ENCODE peak calls at places on chromosome 11, in nine cellular contexts. One of them, this sample, is unnamed.

GRCh38 chr11:65182258-65183170 is 786 bp downstream of the CAPN1 start:
- DNase-seq in fibroblast of lung: peak
- DNase-seq in stimulated activated CD8-positive, alpha-beta memory T cell treated with anti-CD3 and anti-CD28 coated beads, Interleukin-15, amount 100 ng/mL, for 4 hours: no peak
- DNase-seq in NCI-H1417 treated with DMSO at 0.1 percent for 48 hours: no peak
- DNase-seq in activated naive CD4-positive, alpha-beta T cell treated with anti-CD3 and anti-CD28 coated beads, Interleukin-2, amount 50 U/mL, for 72 hours: no peak
- DNase-seq in stimulated activated effector memory CD8-positive, alpha-beta T cell treated with anti-CD3 and anti-CD28 coated beads, Interleukin-12 subunit alpha, Interleukin-12 subunit beta, amount 100 ng/mL, for 72 hours: no peak
- DNase-seq in hippocampal formation: no peak
- DNase-seq in nephron progenitor cell: no peak
- DNase-seq in activated T-cell treated with anti-CD3 and anti-CD28 coated beads, Interleukin-2, amount 50 U/mL, for 72 hours: no peak
- DNase-seq in this sample: peak

GRCh38 chr11:6618117-6619020 is 853 bp downstream of the TPP1 start:
- DNase-seq in nephron progenitor cell: no peak
- DNase-seq in activated naive CD4-positive, alpha-beta T cell treated with anti-CD3 and anti-CD28 coated beads, Interleukin-2, amount 50 U/mL, for 72 hours: peak
- DNase-seq in activated T-cell treated with anti-CD3 and anti-CD28 coated beads, Interleukin-2, amount 50 U/mL, for 72 hours: peak
- DNase-seq in stimulated activated CD8-positive, alpha-beta memory T cell treated with anti-CD3 and anti-CD28 coated beads, Interleukin-15, amount 100 ng/mL, for 4 hours: peak
- DNase-seq in NCI-H1417 treated with DMSO at 0.1 percent for 48 hours: no peak
- DNase-seq in stimulated activated effector memory CD8-positive, alpha-beta T cell treated with anti-CD3 and anti-CD28 coated beads, Interleukin-12 subunit alpha, Interleukin-12 subunit beta, amount 100 ng/mL, for 72 hours: peak
- DNase-seq in hippocampal formation: peak
- DNase-seq in fibroblast of lung: peak
- DNase-seq in this sample: peak

GRCh38 chr11:35180311-35181233 is 41.6 kb downstream of the CD44 start:
- DNase-seq in fibroblast of lung: no peak
- DNase-seq in activated T-cell treated with anti-CD3 and anti-CD28 coated beads, Interleukin-2, amount 50 U/mL, for 72 hours: no peak
- DNase-seq in stimulated activated CD8-positive, alpha-beta memory T cell treated with anti-CD3 and anti-CD28 coated beads, Interleukin-15, amount 100 ng/mL, for 4 hours: no peak
- DNase-seq in hippocampal formation: no peak
- DNase-seq in stimulated activated effector memory CD8-positive, alpha-beta T cell treated with anti-CD3 and anti-CD28 coated beads, Interleukin-12 subunit alpha, Interleukin-12 subunit beta, amount 100 ng/mL, for 72 hours: no peak
- DNase-seq in NCI-H1417 treated with DMSO at 0.1 percent for 48 hours: no peak
- DNase-seq in nephron progenitor cell: no peak
- DNase-seq in activated naive CD4-positive, alpha-beta T cell treated with anti-CD3 and anti-CD28 coated beads, Interleukin-2, amount 50 U/mL, for 72 hours: no peak
- DNase-seq in this sample: no peak

GRCh38 chr11:22769081-22769480 is 60.5 kb downstream of the SVIP start:
- DNase-seq in activated naive CD4-positive, alpha-beta T cell treated with anti-CD3 and anti-CD28 coated beads, Interleukin-2, amount 50 U/mL, for 72 hours: no peak
- DNase-seq in fibroblast of lung: no peak
- DNase-seq in NCI-H1417 treated with DMSO at 0.1 percent for 48 hours: no peak
- DNase-seq in nephron progenitor cell: no peak
- DNase-seq in stimulated activated effector memory CD8-positive, alpha-beta T cell treated with anti-CD3 and anti-CD28 coated beads, Interleukin-12 subunit alpha, Interleukin-12 subunit beta, amount 100 ng/mL, for 72 hours: no peak
- DNase-seq in activated T-cell treated with anti-CD3 and anti-CD28 coated beads, Interleukin-2, amount 50 U/mL, for 72 hours: no peak
- DNase-seq in stimulated activated CD8-positive, alpha-beta memory T cell treated with anti-CD3 and anti-CD28 coated beads, Interleukin-15, amount 100 ng/mL, for 4 hours: no peak
- DNase-seq in hippocampal formation: no peak
- DNase-seq in this sample: no peak

GRCh38 chr11:70203749-70204465 is 811 bp downstream of the FADD start:
- DNase-seq in stimulated activated CD8-positive, alpha-beta memory T cell treated with anti-CD3 and anti-CD28 coated beads, Interleukin-15, amount 100 ng/mL, for 4 hours: peak
- DNase-seq in hippocampal formation: no peak
- DNase-seq in fibroblast of lung: peak
- DNase-seq in activated naive CD4-positive, alpha-beta T cell treated with anti-CD3 and anti-CD28 coated beads, Interleukin-2, amount 50 U/mL, for 72 hours: peak
- DNase-seq in NCI-H1417 treated with DMSO at 0.1 percent for 48 hours: no peak
- DNase-seq in stimulated activated effector memory CD8-positive, alpha-beta T cell treated with anti-CD3 and anti-CD28 coated beads, Interleukin-12 subunit alpha, Interleukin-12 subunit beta, amount 100 ng/mL, for 72 hours: peak
- DNase-seq in activated T-cell treated with anti-CD3 and anti-CD28 coated beads, Interleukin-2, amount 50 U/mL, for 72 hours: peak
- DNase-seq in nephron progenitor cell: peak
- DNase-seq in this sample: peak

GRCh38 chr11:35073691-35074382 is 65.1 kb upstream of the CD44 start:
- DNase-seq in NCI-H1417 treated with DMSO at 0.1 percent for 48 hours: no peak
- DNase-seq in nephron progenitor cell: no peak
- DNase-seq in activated naive CD4-positive, alpha-beta T cell treated with anti-CD3 and anti-CD28 coated beads, Interleukin-2, amount 50 U/mL, for 72 hours: no peak
- DNase-seq in activated T-cell treated with anti-CD3 and anti-CD28 coated beads, Interleukin-2, amount 50 U/mL, for 72 hours: no peak
- DNase-seq in stimulated activated effector memory CD8-positive, alpha-beta T cell treated with anti-CD3 and anti-CD28 coated beads, Interleukin-12 subunit alpha, Interleukin-12 subunit beta, amount 100 ng/mL, for 72 hours: no peak
- DNase-seq in stimulated activated CD8-positive, alpha-beta memory T cell treated with anti-CD3 and anti-CD28 coated beads, Interleukin-15, amount 100 ng/mL, for 4 hours: no peak
- DNase-seq in fibroblast of lung: peak
- DNase-seq in hippocampal formation: no peak
- DNase-seq in this sample: peak

GRCh38 chr11:66950113-66950535 is 8.1 kb downstream of the PC start:
- DNase-seq in activated naive CD4-positive, alpha-beta T cell treated with anti-CD3 and anti-CD28 coated beads, Interleukin-2, amount 50 U/mL, for 72 hours: peak
- DNase-seq in activated T-cell treated with anti-CD3 and anti-CD28 coated beads, Interleukin-2, amount 50 U/mL, for 72 hours: no peak
- DNase-seq in fibroblast of lung: peak
- DNase-seq in stimulated activated CD8-positive, alpha-beta memory T cell treated with anti-CD3 and anti-CD28 coated beads, Interleukin-15, amount 100 ng/mL, for 4 hours: no peak
- DNase-seq in nephron progenitor cell: peak
- DNase-seq in NCI-H1417 treated with DMSO at 0.1 percent for 48 hours: no peak
- DNase-seq in stimulated activated effector memory CD8-positive, alpha-beta T cell treated with anti-CD3 and anti-CD28 coated beads, Interleukin-12 subunit alpha, Interleukin-12 subunit beta, amount 100 ng/mL, for 72 hours: no peak
- DNase-seq in hippocampal formation: no peak
- DNase-seq in this sample: peak

GRCh38 chr11:89182773-89183172 is 5.1 kb downstream of the TYR start:
- DNase-seq in stimulated activated CD8-positive, alpha-beta memory T cell treated with anti-CD3 and anti-CD28 coated beads, Interleukin-15, amount 100 ng/mL, for 4 hours: no peak
- DNase-seq in activated naive CD4-positive, alpha-beta T cell treated with anti-CD3 and anti-CD28 coated beads, Interleukin-2, amount 50 U/mL, for 72 hours: no peak
- DNase-seq in stimulated activated effector memory CD8-positive, alpha-beta T cell treated with anti-CD3 and anti-CD28 coated beads, Interleukin-12 subunit alpha, Interleukin-12 subunit beta, amount 100 ng/mL, for 72 hours: no peak
- DNase-seq in nephron progenitor cell: no peak
- DNase-seq in hippocampal formation: no peak
- DNase-seq in activated T-cell treated with anti-CD3 and anti-CD28 coated beads, Interleukin-2, amount 50 U/mL, for 72 hours: no peak
- DNase-seq in fibroblast of lung: peak
- DNase-seq in NCI-H1417 treated with DMSO at 0.1 percent for 48 hours: no peak
- DNase-seq in this sample: peak

GRCh38 chr11:124618863-124619262 is 3.8 kb upstream of the TBRG1 start:
- DNase-seq in NCI-H1417 treated with DMSO at 0.1 percent for 48 hours: no peak
- DNase-seq in activated T-cell treated with anti-CD3 and anti-CD28 coated beads, Interleukin-2, amount 50 U/mL, for 72 hours: no peak
- DNase-seq in activated naive CD4-positive, alpha-beta T cell treated with anti-CD3 and anti-CD28 coated beads, Interleukin-2, amount 50 U/mL, for 72 hours: no peak
- DNase-seq in nephron progenitor cell: no peak
- DNase-seq in stimulated activated CD8-positive, alpha-beta memory T cell treated with anti-CD3 and anti-CD28 coated beads, Interleukin-15, amount 100 ng/mL, for 4 hours: no peak
- DNase-seq in fibroblast of lung: no peak
- DNase-seq in stimulated activated effector memory CD8-positive, alpha-beta T cell treated with anti-CD3 and anti-CD28 coated beads, Interleukin-12 subunit alpha, Interleukin-12 subunit beta, amount 100 ng/mL, for 72 hours: no peak
- DNase-seq in hippocampal formation: no peak
- DNase-seq in this sample: no peak

GRCh38 chr11:64384039-64384737 is 25.2 kb downstream of the RPS6KA4 start:
- DNase-seq in stimulated activated CD8-positive, alpha-beta memory T cell treated with anti-CD3 and anti-CD28 coated beads, Interleukin-15, amount 100 ng/mL, for 4 hours: no peak
- DNase-seq in fibroblast of lung: no peak
- DNase-seq in nephron progenitor cell: no peak
- DNase-seq in hippocampal formation: no peak
- DNase-seq in activated T-cell treated with anti-CD3 and anti-CD28 coated beads, Interleukin-2, amount 50 U/mL, for 72 hours: no peak
- DNase-seq in NCI-H1417 treated with DMSO at 0.1 percent for 48 hours: no peak
- DNase-seq in stimulated activated effector memory CD8-positive, alpha-beta T cell treated with anti-CD3 and anti-CD28 coated beads, Interleukin-12 subunit alpha, Interleukin-12 subunit beta, amount 100 ng/mL, for 72 hours: no peak
- DNase-seq in activated naive CD4-positive, alpha-beta T cell treated with anti-CD3 and anti-CD28 coated beads, Interleukin-2, amount 50 U/mL, for 72 hours: no peak
- DNase-seq in this sample: no peak

GRCh38 chr11:8813658-8814057 is 97.3 kb upstream of the AKIP1 start:
- DNase-seq in stimulated activated effector memory CD8-positive, alpha-beta T cell treated with anti-CD3 and anti-CD28 coated beads, Interleukin-12 subunit alpha, Interleukin-12 subunit beta, amount 100 ng/mL, for 72 hours: peak
- DNase-seq in activated T-cell treated with anti-CD3 and anti-CD28 coated beads, Interleukin-2, amount 50 U/mL, for 72 hours: peak
- DNase-seq in hippocampal formation: peak
- DNase-seq in activated naive CD4-positive, alpha-beta T cell treated with anti-CD3 and anti-CD28 coated beads, Interleukin-2, amount 50 U/mL, for 72 hours: no peak
- DNase-seq in nephron progenitor cell: peak
- DNase-seq in fibroblast of lung: peak
- DNase-seq in stimulated activated CD8-positive, alpha-beta memory T cell treated with anti-CD3 and anti-CD28 coated beads, Interleukin-15, amount 100 ng/mL, for 4 hours: no peak
- DNase-seq in NCI-H1417 treated with DMSO at 0.1 percent for 48 hours: peak
- DNase-seq in this sample: peak

GRCh38 chr11:6321961-6322362 is 1.7 kb upstream of the CAVIN3 start:
- DNase-seq in nephron progenitor cell: no peak
- DNase-seq in activated T-cell treated with anti-CD3 and anti-CD28 coated beads, Interleukin-2, amount 50 U/mL, for 72 hours: peak
- DNase-seq in stimulated activated effector memory CD8-positive, alpha-beta T cell treated with anti-CD3 and anti-CD28 coated beads, Interleukin-12 subunit alpha, Interleukin-12 subunit beta, amount 100 ng/mL, for 72 hours: no peak
- DNase-seq in hippocampal formation: no peak
- DNase-seq in activated naive CD4-positive, alpha-beta T cell treated with anti-CD3 and anti-CD28 coated beads, Interleukin-2, amount 50 U/mL, for 72 hours: no peak
- DNase-seq in NCI-H1417 treated with DMSO at 0.1 percent for 48 hours: no peak
- DNase-seq in fibroblast of lung: peak
- DNase-seq in stimulated activated CD8-positive, alpha-beta memory T cell treated with anti-CD3 and anti-CD28 coated beads, Interleukin-15, amount 100 ng/mL, for 4 hours: no peak
- DNase-seq in this sample: peak

GRCh38 chr11:57248780-57249383 is 11.8 kb upstream of the APLNR start:
- DNase-seq in fibroblast of lung: peak
- DNase-seq in hippocampal formation: peak
- DNase-seq in stimulated activated effector memory CD8-positive, alpha-beta T cell treated with anti-CD3 and anti-CD28 coated beads, Interleukin-12 subunit alpha, Interleukin-12 subunit beta, amount 100 ng/mL, for 72 hours: no peak
- DNase-seq in activated T-cell treated with anti-CD3 and anti-CD28 coated beads, Interleukin-2, amount 50 U/mL, for 72 hours: peak
- DNase-seq in stimulated activated CD8-positive, alpha-beta memory T cell treated with anti-CD3 and anti-CD28 coated beads, Interleukin-15, amount 100 ng/mL, for 4 hours: no peak
- DNase-seq in nephron progenitor cell: peak
- DNase-seq in activated naive CD4-positive, alpha-beta T cell treated with anti-CD3 and anti-CD28 coated beads, Interleukin-2, amount 50 U/mL, for 72 hours: no peak
- DNase-seq in NCI-H1417 treated with DMSO at 0.1 percent for 48 hours: no peak
- DNase-seq in this sample: peak

GRCh38 chr11:121029153-121029552 is 5.3 kb downstream of the TBCEL start:
- DNase-seq in activated T-cell treated with anti-CD3 and anti-CD28 coated beads, Interleukin-2, amount 50 U/mL, for 72 hours: no peak
- DNase-seq in activated naive CD4-positive, alpha-beta T cell treated with anti-CD3 and anti-CD28 coated beads, Interleukin-2, amount 50 U/mL, for 72 hours: no peak
- DNase-seq in fibroblast of lung: no peak
- DNase-seq in stimulated activated CD8-positive, alpha-beta memory T cell treated with anti-CD3 and anti-CD28 coated beads, Interleukin-15, amount 100 ng/mL, for 4 hours: no peak
- DNase-seq in nephron progenitor cell: no peak
- DNase-seq in stimulated activated effector memory CD8-positive, alpha-beta T cell treated with anti-CD3 and anti-CD28 coated beads, Interleukin-12 subunit alpha, Interleukin-12 subunit beta, amount 100 ng/mL, for 72 hours: no peak
- DNase-seq in NCI-H1417 treated with DMSO at 0.1 percent for 48 hours: no peak
- DNase-seq in hippocampal formation: no peak
- DNase-seq in this sample: no peak

GRCh38 chr11:126430581-126431320 is 75.3 kb downstream of the ST3GAL4 start:
- DNase-seq in nephron progenitor cell: no peak
- DNase-seq in stimulated activated effector memory CD8-positive, alpha-beta T cell treated with anti-CD3 and anti-CD28 coated beads, Interleukin-12 subunit alpha, Interleukin-12 subunit beta, amount 100 ng/mL, for 72 hours: no peak
- DNase-seq in fibroblast of lung: no peak
- DNase-seq in stimulated activated CD8-positive, alpha-beta memory T cell treated with anti-CD3 and anti-CD28 coated beads, Interleukin-15, amount 100 ng/mL, for 4 hours: no peak
- DNase-seq in hippocampal formation: no peak
- DNase-seq in NCI-H1417 treated with DMSO at 0.1 percent for 48 hours: no peak
- DNase-seq in activated naive CD4-positive, alpha-beta T cell treated with anti-CD3 and anti-CD28 coated beads, Interleukin-2, amount 50 U/mL, for 72 hours: no peak
- DNase-seq in activated T-cell treated with anti-CD3 and anti-CD28 coated beads, Interleukin-2, amount 50 U/mL, for 72 hours: no peak
- DNase-seq in this sample: no peak

GRCh38 chr11:124717786-124718634 is 21.7 kb upstream of the NRGN start:
- DNase-seq in hippocampal formation: no peak
- DNase-seq in NCI-H1417 treated with DMSO at 0.1 percent for 48 hours: no peak
- DNase-seq in stimulated activated effector memory CD8-positive, alpha-beta T cell treated with anti-CD3 and anti-CD28 coated beads, Interleukin-12 subunit alpha, Interleukin-12 subunit beta, amount 100 ng/mL, for 72 hours: no peak
- DNase-seq in nephron progenitor cell: peak
- DNase-seq in stimulated activated CD8-positive, alpha-beta memory T cell treated with anti-CD3 and anti-CD28 coated beads, Interleukin-15, amount 100 ng/mL, for 4 hours: no peak
- DNase-seq in activated naive CD4-positive, alpha-beta T cell treated with anti-CD3 and anti-CD28 coated beads, Interleukin-2, amount 50 U/mL, for 72 hours: no peak
- DNase-seq in activated T-cell treated with anti-CD3 and anti-CD28 coated beads, Interleukin-2, amount 50 U/mL, for 72 hours: peak
- DNase-seq in fibroblast of lung: peak
- DNase-seq in this sample: peak

GRCh38 chr11:70278994-70279393 is 8.5 kb downstream of the PPFIA1 start:
- DNase-seq in nephron progenitor cell: no peak
- DNase-seq in hippocampal formation: peak
- DNase-seq in activated T-cell treated with anti-CD3 and anti-CD28 coated beads, Interleukin-2, amount 50 U/mL, for 72 hours: no peak
- DNase-seq in NCI-H1417 treated with DMSO at 0.1 percent for 48 hours: no peak
- DNase-seq in activated naive CD4-positive, alpha-beta T cell treated with anti-CD3 and anti-CD28 coated beads, Interleukin-2, amount 50 U/mL, for 72 hours: no peak
- DNase-seq in stimulated activated effector memory CD8-positive, alpha-beta T cell treated with anti-CD3 and anti-CD28 coated beads, Interleukin-12 subunit alpha, Interleukin-12 subunit beta, amount 100 ng/mL, for 72 hours: no peak
- DNase-seq in stimulated activated CD8-positive, alpha-beta memory T cell treated with anti-CD3 and anti-CD28 coated beads, Interleukin-15, amount 100 ng/mL, for 4 hours: no peak
- DNase-seq in fibroblast of lung: no peak
- DNase-seq in this sample: no peak

GRCh38 chr11:124662111-124662510 is 11.4 kb downstream of the SIAE start:
- DNase-seq in activated naive CD4-positive, alpha-beta T cell treated with anti-CD3 and anti-CD28 coated beads, Interleukin-2, amount 50 U/mL, for 72 hours: no peak
- DNase-seq in fibroblast of lung: no peak
- DNase-seq in nephron progenitor cell: no peak
- DNase-seq in stimulated activated effector memory CD8-positive, alpha-beta T cell treated with anti-CD3 and anti-CD28 coated beads, Interleukin-12 subunit alpha, Interleukin-12 subunit beta, amount 100 ng/mL, for 72 hours: no peak
- DNase-seq in NCI-H1417 treated with DMSO at 0.1 percent for 48 hours: no peak
- DNase-seq in stimulated activated CD8-positive, alpha-beta memory T cell treated with anti-CD3 and anti-CD28 coated beads, Interleukin-15, amount 100 ng/mL, for 4 hours: no peak
- DNase-seq in hippocampal formation: no peak
- DNase-seq in activated T-cell treated with anti-CD3 and anti-CD28 coated beads, Interleukin-2, amount 50 U/mL, for 72 hours: no peak
- DNase-seq in this sample: no peak

GRCh38 chr11:64230985-64231365 is 627 bp downstream of the DNAJC4 start:
- DNase-seq in activated naive CD4-positive, alpha-beta T cell treated with anti-CD3 and anti-CD28 coated beads, Interleukin-2, amount 50 U/mL, for 72 hours: no peak
- DNase-seq in NCI-H1417 treated with DMSO at 0.1 percent for 48 hours: no peak
- DNase-seq in stimulated activated effector memory CD8-positive, alpha-beta T cell treated with anti-CD3 and anti-CD28 coated beads, Interleukin-12 subunit alpha, Interleukin-12 subunit beta, amount 100 ng/mL, for 72 hours: no peak
- DNase-seq in hippocampal formation: no peak
- DNase-seq in fibroblast of lung: no peak
- DNase-seq in activated T-cell treated with anti-CD3 and anti-CD28 coated beads, Interleukin-2, amount 50 U/mL, for 72 hours: no peak
- DNase-seq in stimulated activated CD8-positive, alpha-beta memory T cell treated with anti-CD3 and anti-CD28 coated beads, Interleukin-15, amount 100 ng/mL, for 4 hours: no peak
- DNase-seq in nephron progenitor cell: no peak
- DNase-seq in this sample: no peak

GRCh38 chr11:78176605-78177141 is 11.8 kb downstream of the KCTD21 start:
- DNase-seq in stimulated activated effector memory CD8-positive, alpha-beta T cell treated with anti-CD3 and anti-CD28 coated beads, Interleukin-12 subunit alpha, Interleukin-12 subunit beta, amount 100 ng/mL, for 72 hours: no peak
- DNase-seq in NCI-H1417 treated with DMSO at 0.1 percent for 48 hours: no peak
- DNase-seq in fibroblast of lung: no peak
- DNase-seq in activated naive CD4-positive, alpha-beta T cell treated with anti-CD3 and anti-CD28 coated beads, Interleukin-2, amount 50 U/mL, for 72 hours: no peak
- DNase-seq in hippocampal formation: no peak
- DNase-seq in nephron progenitor cell: no peak
- DNase-seq in stimulated activated CD8-positive, alpha-beta memory T cell treated with anti-CD3 and anti-CD28 coated beads, Interleukin-15, amount 100 ng/mL, for 4 hours: no peak
- DNase-seq in activated T-cell treated with anti-CD3 and anti-CD28 coated beads, Interleukin-2, amount 50 U/mL, for 72 hours: no peak
- DNase-seq in this sample: no peak

GRCh38 chr11:56876621-56877312 is 111.9 kb upstream of the OR5AK2 start:
- DNase-seq in activated T-cell treated with anti-CD3 and anti-CD28 coated beads, Interleukin-2, amount 50 U/mL, for 72 hours: no peak
- DNase-seq in nephron progenitor cell: no peak
- DNase-seq in NCI-H1417 treated with DMSO at 0.1 percent for 48 hours: no peak
- DNase-seq in activated naive CD4-positive, alpha-beta T cell treated with anti-CD3 and anti-CD28 coated beads, Interleukin-2, amount 50 U/mL, for 72 hours: no peak
- DNase-seq in stimulated activated CD8-positive, alpha-beta memory T cell treated with anti-CD3 and anti-CD28 coated beads, Interleukin-15, amount 100 ng/mL, for 4 hours: no peak
- DNase-seq in fibroblast of lung: no peak
- DNase-seq in stimulated activated effector memory CD8-positive, alpha-beta T cell treated with anti-CD3 and anti-CD28 coated beads, Interleukin-12 subunit alpha, Interleukin-12 subunit beta, amount 100 ng/mL, for 72 hours: no peak
- DNase-seq in hippocampal formation: no peak
- DNase-seq in this sample: peak

GRCh38 chr11:105372214-105372613 is 232.6 kb upstream of the CARD18 start:
- DNase-seq in hippocampal formation: no peak
- DNase-seq in nephron progenitor cell: no peak
- DNase-seq in fibroblast of lung: no peak
- DNase-seq in activated T-cell treated with anti-CD3 and anti-CD28 coated beads, Interleukin-2, amount 50 U/mL, for 72 hours: no peak
- DNase-seq in stimulated activated effector memory CD8-positive, alpha-beta T cell treated with anti-CD3 and anti-CD28 coated beads, Interleukin-12 subunit alpha, Interleukin-12 subunit beta, amount 100 ng/mL, for 72 hours: no peak
- DNase-seq in activated naive CD4-positive, alpha-beta T cell treated with anti-CD3 and anti-CD28 coated beads, Interleukin-2, amount 50 U/mL, for 72 hours: no peak
- DNase-seq in NCI-H1417 treated with DMSO at 0.1 percent for 48 hours: no peak
- DNase-seq in stimulated activated CD8-positive, alpha-beta memory T cell treated with anti-CD3 and anti-CD28 coated beads, Interleukin-15, amount 100 ng/mL, for 4 hours: no peak
- DNase-seq in this sample: no peak

GRCh38 chr11:115869780-115870431 is 365.7 kb upstream of the CADM1 start:
- DNase-seq in activated T-cell treated with anti-CD3 and anti-CD28 coated beads, Interleukin-2, amount 50 U/mL, for 72 hours: peak
- DNase-seq in fibroblast of lung: peak
- DNase-seq in stimulated activated CD8-positive, alpha-beta memory T cell treated with anti-CD3 and anti-CD28 coated beads, Interleukin-15, amount 100 ng/mL, for 4 hours: no peak
- DNase-seq in activated naive CD4-positive, alpha-beta T cell treated with anti-CD3 and anti-CD28 coated beads, Interleukin-2, amount 50 U/mL, for 72 hours: no peak
- DNase-seq in stimulated activated effector memory CD8-positive, alpha-beta T cell treated with anti-CD3 and anti-CD28 coated beads, Interleukin-12 subunit alpha, Interleukin-12 subunit beta, amount 100 ng/mL, for 72 hours: no peak
- DNase-seq in hippocampal formation: no peak
- DNase-seq in nephron progenitor cell: peak
- DNase-seq in NCI-H1417 treated with DMSO at 0.1 percent for 48 hours: no peak
- DNase-seq in this sample: peak

GRCh38 chr11:31656051-31656450 is 146.5 kb downstream of the ELP4 start:
- DNase-seq in nephron progenitor cell: no peak
- DNase-seq in fibroblast of lung: no peak
- DNase-seq in NCI-H1417 treated with DMSO at 0.1 percent for 48 hours: no peak
- DNase-seq in activated naive CD4-positive, alpha-beta T cell treated with anti-CD3 and anti-CD28 coated beads, Interleukin-2, amount 50 U/mL, for 72 hours: no peak
- DNase-seq in stimulated activated CD8-positive, alpha-beta memory T cell treated with anti-CD3 and anti-CD28 coated beads, Interleukin-15, amount 100 ng/mL, for 4 hours: no peak
- DNase-seq in activated T-cell treated with anti-CD3 and anti-CD28 coated beads, Interleukin-2, amount 50 U/mL, for 72 hours: no peak
- DNase-seq in stimulated activated effector memory CD8-positive, alpha-beta T cell treated with anti-CD3 and anti-CD28 coated beads, Interleukin-12 subunit alpha, Interleukin-12 subunit beta, amount 100 ng/mL, for 72 hours: no peak
- DNase-seq in hippocampal formation: no peak
- DNase-seq in this sample: peak

GRCh38 chr11:48034926-48035876 is 54.8 kb downstream of the PTPRJ start:
- DNase-seq in NCI-H1417 treated with DMSO at 0.1 percent for 48 hours: no peak
- DNase-seq in fibroblast of lung: no peak
- DNase-seq in stimulated activated effector memory CD8-positive, alpha-beta T cell treated with anti-CD3 and anti-CD28 coated beads, Interleukin-12 subunit alpha, Interleukin-12 subunit beta, amount 100 ng/mL, for 72 hours: no peak
- DNase-seq in nephron progenitor cell: no peak
- DNase-seq in activated naive CD4-positive, alpha-beta T cell treated with anti-CD3 and anti-CD28 coated beads, Interleukin-2, amount 50 U/mL, for 72 hours: no peak
- DNase-seq in stimulated activated CD8-positive, alpha-beta memory T cell treated with anti-CD3 and anti-CD28 coated beads, Interleukin-15, amount 100 ng/mL, for 4 hours: no peak
- DNase-seq in activated T-cell treated with anti-CD3 and anti-CD28 coated beads, Interleukin-2, amount 50 U/mL, for 72 hours: no peak
- DNase-seq in hippocampal formation: peak
- DNase-seq in this sample: no peak